ENCODE peak calls at places on chromosomes 11 and 22, in six cellular contexts. One of them, this sample, is unnamed.

GRCh38 chr11:64759722-64760719 is at the start of gene PYGM:
- DNase-seq in sigmoid colon: peak
- DNase-seq in PC-3: peak
- DNase-seq in lung: no peak
- DNase-seq in CD4-positive, alpha-beta T cell: no peak
- DNase-seq in ovary: peak
- DNase-seq in this sample: no peak

GRCh38 chr11:114075891-114076441 is 16.5 kb downstream of the ZBTB16 start:
- DNase-seq in sigmoid colon: peak
- DNase-seq in ovary: peak
- DNase-seq in CD4-positive, alpha-beta T cell: peak
- DNase-seq in lung: no peak
- DNase-seq in PC-3: peak
- DNase-seq in this sample: no peak

GRCh38 chr11:118001494-118001971 is 15.3 kb downstream of the IL10RA start:
- DNase-seq in sigmoid colon: no peak
- DNase-seq in lung: no peak
- DNase-seq in ovary: no peak
- DNase-seq in PC-3: no peak
- DNase-seq in CD4-positive, alpha-beta T cell: no peak
- DNase-seq in this sample: no peak

GRCh38 chr11:109869536-109869935 is 223.7 kb upstream of the ZC3H12C start:
- DNase-seq in ovary: no peak
- DNase-seq in lung: no peak
- DNase-seq in sigmoid colon: no peak
- DNase-seq in PC-3: no peak
- DNase-seq in CD4-positive, alpha-beta T cell: no peak
- DNase-seq in this sample: no peak

GRCh38 chr11:119100246-119100959 is 1.2 kb downstream of the DPAGT1 start:
- DNase-seq in ovary: no peak
- DNase-seq in lung: no peak
- DNase-seq in CD4-positive, alpha-beta T cell: no peak
- DNase-seq in sigmoid colon: no peak
- DNase-seq in PC-3: peak
- DNase-seq in this sample: no peak

GRCh38 chr22:36303874-36304273 is 50.9 kb downstream of the APOL1 start:
- DNase-seq in lung: no peak
- DNase-seq in ovary: no peak
- DNase-seq in sigmoid colon: no peak
- DNase-seq in CD4-positive, alpha-beta T cell: no peak
- DNase-seq in PC-3: peak
- DNase-seq in this sample: no peak

GRCh38 chr11:2538951-2539735 is 94.3 kb downstream of the KCNQ1 start:
- DNase-seq in sigmoid colon: peak
- DNase-seq in PC-3: no peak
- DNase-seq in CD4-positive, alpha-beta T cell: no peak
- DNase-seq in ovary: peak
- DNase-seq in lung: no peak
- DNase-seq in this sample: no peak

GRCh38 chr22:39524753-39525657 is 4.6 kb downstream of the ATF4 start:
- DNase-seq in ovary: no peak
- DNase-seq in sigmoid colon: no peak
- DNase-seq in PC-3: no peak
- DNase-seq in CD4-positive, alpha-beta T cell: no peak
- DNase-seq in lung: no peak
- DNase-seq in this sample: no peak

GRCh38 chr11:71241721-71242259 is 10.6 kb downstream of the SHANK2 start:
- DNase-seq in CD4-positive, alpha-beta T cell: no peak
- DNase-seq in lung: no peak
- DNase-seq in ovary: no peak
- DNase-seq in PC-3: no peak
- DNase-seq in sigmoid colon: peak
- DNase-seq in this sample: no peak

GRCh38 chr11:110691961-110692360 is 20.3 kb downstream of the ARHGAP20 start:
- DNase-seq in ovary: no peak
- DNase-seq in CD4-positive, alpha-beta T cell: no peak
- DNase-seq in lung: no peak
- DNase-seq in sigmoid colon: no peak
- DNase-seq in PC-3: no peak
- DNase-seq in this sample: no peak

GRCh38 chr11:8477151-8477550 is 116.9 kb downstream of the STK33 start:
- DNase-seq in PC-3: no peak
- DNase-seq in sigmoid colon: no peak
- DNase-seq in CD4-positive, alpha-beta T cell: no peak
- DNase-seq in lung: no peak
- DNase-seq in ovary: no peak
- DNase-seq in this sample: no peak

GRCh38 chr11:93765551-93765950 is 18.5 kb upstream of the MED17 start:
- DNase-seq in CD4-positive, alpha-beta T cell: no peak
- DNase-seq in ovary: no peak
- DNase-seq in PC-3: no peak
- DNase-seq in sigmoid colon: no peak
- DNase-seq in lung: no peak
- DNase-seq in this sample: no peak

GRCh38 chr11:131099746-131100145 is 183.5 kb upstream of the SNX19 start:
- DNase-seq in PC-3: peak
- DNase-seq in ovary: no peak
- DNase-seq in lung: peak
- DNase-seq in sigmoid colon: no peak
- DNase-seq in CD4-positive, alpha-beta T cell: no peak
- DNase-seq in this sample: no peak

GRCh38 chr11:64124147-64124546 is 41.8 kb downstream of the MACROD1 start:
- DNase-seq in sigmoid colon: no peak
- DNase-seq in CD4-positive, alpha-beta T cell: no peak
- DNase-seq in lung: no peak
- DNase-seq in ovary: no peak
- DNase-seq in PC-3: peak
- DNase-seq in this sample: peak

GRCh38 chr22:49853981-49854791 is 542 bp downstream of the ZBED4 start:
- DNase-seq in CD4-positive, alpha-beta T cell: no peak
- DNase-seq in ovary: peak
- DNase-seq in PC-3: peak
- DNase-seq in sigmoid colon: no peak
- DNase-seq in lung: no peak
- DNase-seq in this sample: no peak

GRCh38 chr11:134857035-134857434 is 445.0 kb upstream of the B3GAT1 start:
- DNase-seq in PC-3: no peak
- DNase-seq in ovary: no peak
- DNase-seq in lung: no peak
- DNase-seq in CD4-positive, alpha-beta T cell: no peak
- DNase-seq in sigmoid colon: no peak
- DNase-seq in this sample: no peak

GRCh38 chr11:75339685-75340409 is 11.6 kb downstream of the ARRB1 start:
- DNase-seq in sigmoid colon: no peak
- DNase-seq in ovary: no peak
- DNase-seq in lung: no peak
- DNase-seq in CD4-positive, alpha-beta T cell: no peak
- DNase-seq in PC-3: no peak
- DNase-seq in this sample: no peak

DNA sequence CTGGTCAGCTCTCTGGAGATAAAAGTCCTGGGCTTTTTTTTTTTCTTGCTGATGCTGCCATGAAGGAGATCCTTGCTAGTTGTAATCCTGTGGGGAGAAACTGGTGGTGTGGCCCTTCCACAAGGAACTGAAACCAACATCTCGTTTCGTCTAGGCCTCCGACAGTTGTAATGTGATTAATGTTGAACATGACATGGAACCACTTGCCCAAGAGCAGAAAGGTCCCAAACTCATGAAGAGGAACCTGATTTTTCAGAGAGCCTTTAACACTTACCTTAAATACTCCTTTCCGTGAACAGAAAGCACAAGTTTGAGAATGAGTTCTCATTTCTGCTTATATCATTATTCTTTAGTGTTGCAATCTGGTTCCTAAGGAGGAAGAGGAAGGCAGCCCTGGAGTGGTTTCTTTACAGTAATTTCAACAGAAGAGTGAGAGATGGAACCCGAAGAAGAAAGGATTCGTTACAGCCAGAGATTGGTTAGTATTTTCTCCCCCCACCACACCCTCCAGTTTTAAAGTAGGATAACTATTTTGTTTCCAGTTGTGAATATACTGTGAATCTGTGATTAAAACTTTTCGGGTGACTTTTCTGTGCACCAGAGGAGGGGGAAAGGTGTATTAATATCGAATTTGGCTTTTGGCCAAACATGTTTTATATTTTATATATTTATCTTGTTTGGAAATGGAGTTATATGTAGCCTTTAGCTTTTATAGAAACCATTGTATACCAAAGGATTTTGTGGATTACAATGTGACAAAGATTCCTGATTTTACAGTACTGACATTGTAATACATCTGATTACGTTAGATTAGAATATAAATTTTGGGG is 2.0 kb downstream of the KDM2A start:
- DNase-seq in sigmoid colon: peak
- DNase-seq in ovary: no peak
- DNase-seq in lung: peak
- DNase-seq in PC-3: peak
- DNase-seq in CD4-positive, alpha-beta T cell: no peak
- DNase-seq in this sample: no peak
- H3K27ac ChIP-seq in sigmoid colon: peak
- H3K27ac ChIP-seq in ovary: no peak
- H3K27ac ChIP-seq in lung: peak
- H3K27ac ChIP-seq in PC-3: peak
- H3K27ac ChIP-seq in CD4-positive, alpha-beta T cell: peak
- H3K27ac ChIP-seq in this sample: no peak

GRCh38 chr22:23764931-23765881 is 2.4 kb downstream of the C22orf15 start:
- DNase-seq in CD4-positive, alpha-beta T cell: no peak
- DNase-seq in ovary: no peak
- DNase-seq in lung: no peak
- DNase-seq in sigmoid colon: no peak
- DNase-seq in PC-3: no peak
- DNase-seq in this sample: no peak

GRCh38 chr22:23769321-23769965 is 1.7 kb upstream of the CHCHD10 start:
- DNase-seq in ovary: peak
- DNase-seq in PC-3: no peak
- DNase-seq in CD4-positive, alpha-beta T cell: no peak
- DNase-seq in lung: no peak
- DNase-seq in sigmoid colon: no peak
- DNase-seq in this sample: no peak

GRCh38 chr22:23763579-23764331 is 965 bp downstream of the C22orf15 start:
- DNase-seq in ovary: no peak
- DNase-seq in sigmoid colon: no peak
- DNase-seq in PC-3: no peak
- DNase-seq in CD4-positive, alpha-beta T cell: no peak
- DNase-seq in lung: no peak
- DNase-seq in this sample: no peak

GRCh38 chr22:23767673-23768548 is at the start of gene CHCHD10:
- DNase-seq in CD4-positive, alpha-beta T cell: peak
- DNase-seq in sigmoid colon: peak
- DNase-seq in ovary: peak
- DNase-seq in lung: peak
- DNase-seq in PC-3: peak
- DNase-seq in this sample: peak

GRCh38 chr22:23767303-23767672 is 484 bp downstream of the CHCHD10 start:
- DNase-seq in lung: no peak
- DNase-seq in PC-3: no peak
- DNase-seq in sigmoid colon: no peak
- DNase-seq in ovary: no peak
- DNase-seq in CD4-positive, alpha-beta T cell: no peak
- DNase-seq in this sample: no peak
- TF ChIP-seq CTCF in lung: no peak
- TF ChIP-seq CTCF in PC-3: no peak
- TF ChIP-seq CTCF in sigmoid colon: no peak
- TF ChIP-seq CTCF in ovary: no peak
- TF ChIP-seq CTCF in CD4-positive, alpha-beta T cell: no peak
- TF ChIP-seq CTCF in this sample: no peak

GRCh38 chr22:27255580-27255979 is 546.0 kb downstream of the MN1 start:
- DNase-seq in PC-3: no peak
- DNase-seq in CD4-positive, alpha-beta T cell: no peak
- DNase-seq in ovary: no peak
- DNase-seq in lung: no peak
- DNase-seq in sigmoid colon: no peak
- DNase-seq in this sample: no peak

GRCh38 chr22:27251563-27251962 is 550.0 kb downstream of the MN1 start:
- DNase-seq in ovary: no peak
- DNase-seq in lung: no peak
- DNase-seq in CD4-positive, alpha-beta T cell: no peak
- DNase-seq in sigmoid colon: no peak
- DNase-seq in PC-3: no peak
- DNase-seq in this sample: no peak

GRCh38 chr22:27252282-27253049 is 549.1 kb downstream of the MN1 start:
- DNase-seq in ovary: no peak
- DNase-seq in CD4-positive, alpha-beta T cell: no peak
- DNase-seq in sigmoid colon: peak
- DNase-seq in PC-3: peak
- DNase-seq in lung: no peak
- DNase-seq in this sample: peak

GRCh38 chr22:27253108-27253507 is 548.4 kb downstream of the MN1 start:
- DNase-seq in PC-3: no peak
- DNase-seq in ovary: no peak
- DNase-seq in CD4-positive, alpha-beta T cell: no peak
- DNase-seq in sigmoid colon: no peak
- DNase-seq in lung: no peak
- DNase-seq in this sample: no peak

DNA sequence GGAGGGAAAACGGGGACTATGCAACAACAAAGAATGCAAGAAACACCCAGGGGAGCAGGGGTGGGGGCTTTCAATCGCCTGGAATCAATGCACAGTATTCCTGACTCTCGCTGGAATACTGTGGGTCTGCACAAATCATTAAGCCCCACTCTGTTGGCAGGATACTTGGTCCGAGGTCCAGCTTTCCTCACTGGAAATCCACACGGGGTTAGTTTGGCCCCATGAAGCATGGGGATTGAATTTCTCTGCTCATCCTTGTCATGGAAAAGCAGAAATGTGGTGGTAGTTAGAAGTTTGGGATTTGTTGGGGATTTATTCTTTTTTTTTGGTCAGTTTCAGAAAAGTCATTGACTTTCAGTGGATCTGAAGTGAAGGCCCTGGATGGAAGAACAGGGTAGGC is 548.0 kb downstream of the MN1 start:
- DNase-seq in lung: no peak
- DNase-seq in PC-3: no peak
- DNase-seq in CD4-positive, alpha-beta T cell: no peak
- DNase-seq in ovary: no peak
- DNase-seq in sigmoid colon: no peak
- DNase-seq in this sample: no peak
- H3K27ac ChIP-seq in lung: no peak
- H3K27ac ChIP-seq in PC-3: no peak
- H3K27ac ChIP-seq in CD4-positive, alpha-beta T cell: no peak
- H3K27ac ChIP-seq in ovary: no peak
- H3K27ac ChIP-seq in sigmoid colon: no peak
- H3K27ac ChIP-seq in this sample: no peak

GRCh38 chr11:889686-890475 is 20.7 kb downstream of the CHID1 start:
- DNase-seq in sigmoid colon: no peak
- DNase-seq in PC-3: no peak
- DNase-seq in lung: no peak
- DNase-seq in ovary: no peak
- DNase-seq in CD4-positive, alpha-beta T cell: no peak
- DNase-seq in this sample: no peak

GRCh38 chr11:894575-895201 is 15.9 kb downstream of the CHID1 start:
- DNase-seq in sigmoid colon: no peak
- DNase-seq in CD4-positive, alpha-beta T cell: no peak
- DNase-seq in lung: no peak
- DNase-seq in PC-3: no peak
- DNase-seq in ovary: no peak
- DNase-seq in this sample: no peak

GRCh38 chr11:893008-893654 is 17.5 kb downstream of the CHID1 start:
- DNase-seq in PC-3: no peak
- DNase-seq in sigmoid colon: no peak
- DNase-seq in CD4-positive, alpha-beta T cell: no peak
- DNase-seq in ovary: no peak
- DNase-seq in lung: no peak
- DNase-seq in this sample: no peak

GRCh38 chr11:890794-891600 is 19.6 kb downstream of the CHID1 start:
- DNase-seq in sigmoid colon: no peak
- DNase-seq in ovary: no peak
- DNase-seq in CD4-positive, alpha-beta T cell: no peak
- DNase-seq in lung: no peak
- DNase-seq in PC-3: no peak
- DNase-seq in this sample: no peak

GRCh38 chr11:892106-892505 is 18.5 kb downstream of the CHID1 start:
- DNase-seq in CD4-positive, alpha-beta T cell: no peak
- DNase-seq in sigmoid colon: no peak
- DNase-seq in lung: no peak
- DNase-seq in PC-3: no peak
- DNase-seq in ovary: no peak
- DNase-seq in this sample: no peak
- TF ChIP-seq CTCF in CD4-positive, alpha-beta T cell: no peak
- TF ChIP-seq CTCF in sigmoid colon: no peak
- TF ChIP-seq CTCF in lung: no peak
- TF ChIP-seq CTCF in PC-3: no peak
- TF ChIP-seq CTCF in ovary: no peak
- TF ChIP-seq CTCF in this sample: no peak